ENCODE peak calls at places on chromosomes 1 and 21, in seven cellular contexts. R, A, X, T, F, Q and W are unnamed samples.

GRCh38 chr1:234782057-234782800 is 172.3 kb upstream of the IRF2BP2 start:
- DNase-seq in T (no peak), Q (no peak), R (no peak), X (no peak), F (no peak), A (no peak), W (peak)

GRCh38 chr1:119732465-119733168 is 20.9 kb downstream of the PHGDH start:
- DNase-seq in R (peak), X (no peak), A (no peak), T (no peak), F (no peak), Q (no peak), W (no peak)

GRCh38 chr1:185556551-185556950 is 177.6 kb upstream of the HMCN1 start:
- DNase-seq in A (peak), F (no peak), Q (no peak), X (no peak), R (no peak), T (no peak), W (peak)

GRCh38 chr1:21175324-21175669 is 1.4 kb downstream of the EIF4G3 start:
- DNase-seq in Q (peak), X (peak), R (peak), A (peak), F (no peak), T (no peak), W (peak)

GRCh38 chr1:95197616-95198252 is 36.3 kb upstream of the RWDD3 start:
- DNase-seq in F (no peak), X (no peak), A (peak), R (peak), Q (no peak), T (no peak), W (peak)

GRCh38 chr1:115654125-115654524 is 12.4 kb downstream of the VANGL1 start:
- DNase-seq in F (no peak), Q (no peak), R (no peak), A (no peak), T (no peak), X (no peak), W (no peak)

GRCh38 chr1:247360991-247361721 is 29.5 kb upstream of the ZNF496 start:
- DNase-seq in R (peak), A (peak), Q (peak), F (no peak), X (peak), T (no peak), W (no peak)

GRCh38 chr1:157142765-157143423 is 4.7 kb upstream of the ETV3 start:
- DNase-seq in Q (no peak), T (no peak), R (no peak), X (no peak), A (peak), F (no peak), W (no peak)

GRCh38 chr1:20486457-20487235 is 636 bp upstream of the CAMK2N1 start:
- DNase-seq in A (peak), Q (peak), X (peak), T (no peak), R (no peak), F (no peak), W (peak)

GRCh38 chr1:163035791-163036249 is 33.3 kb upstream of the RGS4 start:
- DNase-seq in X (no peak), T (no peak), R (peak), Q (no peak), F (no peak), A (peak), W (peak)

GRCh38 chr1:55063562-55063942 is 24.2 kb downstream of the PCSK9 start:
- DNase-seq in A (no peak), T (no peak), R (no peak), Q (no peak), X (no peak), F (no peak), W (no peak)

GRCh38 chr1:28577052-28577678 is 14.9 kb upstream of the RAB42 start:
- DNase-seq in R (no peak), T (no peak), F (no peak), A (peak), Q (no peak), X (no peak), W (no peak)

GRCh38 chr1:232226197-232226681 is 403.7 kb downstream of the SIPA1L2 start:
- DNase-seq in A (peak), R (peak), T (no peak), Q (no peak), X (no peak), F (peak), W (peak)

GRCh38 chr1:148386617-148387016 is 96.5 kb downstream of the PPIAL4G start:
- DNase-seq in X (no peak), T (no peak), F (no peak), R (peak), Q (no peak), A (no peak), W (no peak)

GRCh38 chr1:31811605-31812004 is 4.2 kb downstream of the SPOCD1 start:
- DNase-seq in A (peak), F (no peak), X (no peak), T (no peak), R (peak), Q (no peak), W (peak)

GRCh38 chr21:36320421-36321324 is 676 bp downstream of the MORC3 start:
- DNase-seq in X (peak), A (peak), T (peak), R (peak), Q (peak), F (peak), W (peak)

GRCh38 chr1:205018381-205018780 is 24.6 kb upstream of the CNTN2 start:
- DNase-seq in R (no peak), A (no peak), Q (no peak), X (no peak), T (no peak), F (no peak), W (no peak)

GRCh38 chr1:9809122-9809521 is 14.6 kb downstream of the CLSTN1 start:
- DNase-seq in F (no peak), A (no peak), Q (no peak), X (no peak), R (no peak), T (no peak), W (no peak)

GRCh38 chr1:221961532-221962292 is 219.8 kb upstream of the DUSP10 start:
- DNase-seq in R (peak), F (no peak), Q (no peak), A (peak), X (no peak), T (no peak), W (peak)

GRCh38 chr1:170402451-170403311 is 129.3 kb upstream of the GORAB start:
- DNase-seq in Q (no peak), F (no peak), X (no peak), R (no peak), A (peak), T (no peak), W (no peak)

GRCh38 chr1:229803601-229804217 is 177.7 kb downstream of the URB2 start:
- DNase-seq in F (no peak), Q (peak), X (no peak), R (no peak), T (no peak), A (no peak), W (no peak)

GRCh38 chr1:44282704-44283426 is 69.6 kb downstream of the DMAP1 start:
- DNase-seq in A (no peak), F (no peak), Q (no peak), T (no peak), X (no peak), R (no peak), W (no peak)

GRCh38 chr21:38984982-38985422 is 179.3 kb downstream of the ETS2 start:
- DNase-seq in F (no peak), X (no peak), R (peak), A (peak), T (no peak), Q (no peak), W (peak)

GRCh38 chr21:38986460-38987395 is 181.0 kb downstream of the ETS2 start:
- DNase-seq in A (no peak), X (no peak), T (no peak), Q (no peak), F (no peak), R (no peak), W (no peak)

GRCh38 chr21:38987551-38988210 is 182.0 kb downstream of the ETS2 start:
- DNase-seq in X (no peak), A (no peak), R (no peak), Q (no peak), F (no peak), T (no peak), W (no peak)

GRCh38 chr21:38984568-38984967 is 178.8 kb downstream of the ETS2 start:
- DNase-seq in T (no peak), X (no peak), Q (no peak), A (no peak), F (no peak), R (no peak), W (no peak)

DNA sequence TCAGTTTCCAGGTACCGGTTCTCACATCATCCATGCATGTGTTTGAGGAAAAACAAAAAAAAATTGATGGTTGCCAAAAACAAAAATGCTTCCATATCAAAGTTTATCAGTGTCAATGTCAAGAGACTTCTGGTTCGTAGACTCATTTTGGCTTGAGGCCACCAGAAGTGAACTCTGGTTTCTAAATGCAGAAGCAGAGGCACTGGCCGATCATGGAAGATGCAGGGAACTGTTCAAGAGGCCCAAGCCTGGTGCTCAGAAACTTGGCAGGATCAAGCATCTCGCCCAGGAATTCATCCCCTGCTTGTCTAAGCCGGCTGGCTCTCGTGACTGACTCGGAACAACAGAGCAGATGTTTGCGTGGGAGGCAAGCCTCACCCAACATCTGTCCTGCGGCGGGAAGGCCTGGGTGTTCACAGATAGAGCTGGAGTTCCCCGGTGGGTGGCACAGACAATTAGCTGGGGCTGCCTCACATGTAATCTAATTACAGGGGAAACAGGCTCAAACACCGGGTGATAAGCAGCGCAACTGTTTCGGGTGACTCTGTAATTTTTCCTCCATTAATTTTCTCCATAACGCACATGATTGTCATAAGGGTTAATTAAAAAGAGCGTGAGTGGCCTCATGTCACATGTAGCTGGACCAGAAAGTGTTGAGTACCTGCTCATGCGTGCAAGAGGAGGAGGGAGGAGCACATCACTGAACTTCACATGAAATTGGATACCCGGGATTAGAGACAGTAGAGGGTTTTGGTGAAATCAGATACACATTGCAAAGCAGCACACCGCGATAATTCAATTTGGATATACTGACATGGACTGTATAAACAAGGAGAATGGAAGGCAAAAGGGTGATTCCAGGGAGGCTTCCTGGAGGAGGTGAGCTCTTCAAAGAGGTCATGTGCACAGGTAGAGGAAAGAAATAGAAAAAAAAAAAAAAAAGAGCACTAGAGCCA is 180.0 kb downstream of the ETS2 start:
- DNase-seq in A (peak), T (peak), Q (peak), R (peak), X (peak), F (peak), W (peak)
- H3K4me3 ChIP-seq in A (no peak), T (peak), Q (no peak), R (no peak), X (peak), F (no peak), W (no peak)

GRCh38 chr1:178774263-178774662 is 49.2 kb downstream of the RALGPS2 start:
- DNase-seq in A (peak), F (no peak), X (no peak), Q (no peak), R (peak), T (no peak), W (peak)
- TF ChIP-seq CTCF in A (peak), F (peak), X (peak), Q (no peak), R (peak), T (peak), W (peak)

DNA sequence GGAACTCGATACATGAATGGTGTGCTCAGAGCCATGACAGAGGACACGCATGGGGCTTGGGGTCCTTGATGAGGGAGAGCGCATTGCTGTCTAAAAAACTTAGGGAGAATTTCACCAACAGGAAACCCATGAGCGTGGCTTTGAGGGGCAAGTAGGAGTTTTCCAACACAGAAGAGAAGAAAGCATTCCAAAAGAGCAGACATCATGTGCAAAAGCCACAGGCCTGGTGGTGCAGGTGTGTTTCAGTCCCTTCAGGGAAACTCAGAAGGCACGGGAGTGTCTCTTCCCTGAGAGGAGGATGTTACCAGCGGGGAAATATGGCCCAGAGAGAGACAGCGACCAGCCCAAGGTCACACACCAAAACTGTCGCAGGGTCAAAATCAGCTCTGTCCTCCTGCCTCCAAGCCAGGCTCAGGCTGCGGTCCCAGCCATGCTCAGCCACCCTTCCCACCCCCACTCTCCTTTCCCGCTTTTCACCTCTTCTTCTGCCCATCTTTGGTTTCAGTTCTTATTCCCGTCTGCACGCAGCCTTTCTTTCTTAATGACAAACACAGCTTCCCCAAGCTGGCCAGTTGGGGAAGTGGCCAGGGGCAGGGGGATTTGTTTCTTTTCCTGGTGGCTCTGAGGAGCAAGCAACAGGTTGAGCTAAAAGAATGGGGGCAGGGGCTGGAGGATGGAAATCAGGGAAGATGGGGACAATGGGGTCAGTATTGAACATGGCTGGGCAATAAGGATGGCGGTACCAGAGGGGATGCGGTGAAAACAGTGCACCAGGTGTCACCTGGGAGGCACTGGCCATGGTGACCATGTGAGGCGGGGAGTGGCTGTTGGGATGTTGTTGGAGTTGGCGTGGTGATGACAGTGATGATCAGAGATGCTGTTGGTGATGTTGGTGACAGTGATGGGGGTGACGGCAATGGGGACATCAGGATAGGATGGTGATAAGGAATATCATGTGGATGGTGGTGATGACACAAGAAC is 10.3 kb downstream of the LAPTM5 start:
- DNase-seq in Q (no peak), F (no peak), A (no peak), R (no peak), X (no peak), T (no peak), W (no peak)
- H3K4me3 ChIP-seq in Q (no peak), F (no peak), A (no peak), R (no peak), X (no peak), T (no peak), W (no peak)

GRCh38 chr21:29506214-29506613 is 207.5 kb downstream of the BACH1 start:
- DNase-seq in A (no peak), R (no peak), X (no peak), Q (no peak), T (no peak), F (no peak), W (no peak)
- TF ChIP-seq CTCF in A (no peak), R (no peak), X (no peak), Q (no peak), T (no peak), F (no peak), W (no peak)

DNA sequence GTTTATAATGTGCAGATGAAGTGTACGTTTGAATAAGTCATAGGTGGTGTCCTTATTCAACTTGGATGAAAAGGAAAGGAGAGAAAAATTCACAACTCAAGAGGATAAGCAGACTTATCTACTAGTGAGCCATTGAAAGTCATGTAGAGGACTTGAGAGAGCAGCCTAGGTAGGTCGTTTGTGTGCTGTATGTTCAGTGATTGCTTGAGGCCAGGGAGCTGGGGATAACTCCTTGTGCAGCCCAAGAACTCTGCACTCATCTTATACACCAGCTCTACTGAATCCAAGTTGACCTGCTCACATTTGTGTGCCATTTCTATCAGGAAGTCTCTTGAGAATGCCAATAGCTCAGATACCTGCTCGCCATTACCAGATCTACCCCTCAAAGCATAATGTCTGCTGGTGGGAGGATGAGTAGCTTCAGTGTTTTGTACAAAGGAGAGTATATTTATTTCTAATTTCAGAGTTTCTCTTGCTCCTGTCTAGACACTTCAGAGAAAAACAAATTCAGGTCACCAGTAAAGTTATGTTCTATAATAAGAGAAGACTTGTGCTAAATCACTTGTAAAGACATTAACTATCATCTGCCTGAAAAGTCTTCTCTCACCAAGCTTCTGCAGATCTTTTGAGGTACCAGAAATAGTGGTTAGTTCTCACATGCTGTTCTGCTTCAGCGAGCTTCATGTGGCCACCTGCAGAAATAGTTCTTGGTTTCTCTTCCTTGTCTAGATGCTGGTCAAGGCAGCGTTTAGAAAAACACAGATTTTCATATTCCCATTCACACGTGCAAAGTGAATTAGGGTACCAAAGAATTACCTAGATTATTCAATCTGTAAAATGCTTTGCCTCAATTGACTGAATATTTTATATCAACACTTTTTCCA is 10.8 kb downstream of the S1PR1 start:
- DNase-seq in X (no peak), T (no peak), F (no peak), R (no peak), A (no peak), Q (no peak), W (no peak)
- H3K4me3 ChIP-seq in X (no peak), T (no peak), F (no peak), R (no peak), A (no peak), Q (no peak), W (no peak)

GRCh38 chr1:116764466-116764896 is 10.3 kb downstream of the CD2 start:
- DNase-seq in R (no peak), F (no peak), X (no peak), A (no peak), Q (no peak), T (no peak), W (no peak)

GRCh38 chr1:116764906-116765862 is 11.0 kb downstream of the CD2 start:
- DNase-seq in X (no peak), Q (no peak), R (no peak), F (no peak), T (no peak), A (no peak), W (no peak)

GRCh38 chr1:116762781-116763115 is 8.5 kb downstream of the CD2 start:
- DNase-seq in F (no peak), T (no peak), R (no peak), Q (no peak), A (no peak), X (no peak), W (no peak)

GRCh38 chr1:116763116-116763786 is 9.0 kb downstream of the CD2 start:
- DNase-seq in R (peak), T (no peak), F (no peak), X (no peak), A (no peak), Q (no peak), W (peak)

DNA sequence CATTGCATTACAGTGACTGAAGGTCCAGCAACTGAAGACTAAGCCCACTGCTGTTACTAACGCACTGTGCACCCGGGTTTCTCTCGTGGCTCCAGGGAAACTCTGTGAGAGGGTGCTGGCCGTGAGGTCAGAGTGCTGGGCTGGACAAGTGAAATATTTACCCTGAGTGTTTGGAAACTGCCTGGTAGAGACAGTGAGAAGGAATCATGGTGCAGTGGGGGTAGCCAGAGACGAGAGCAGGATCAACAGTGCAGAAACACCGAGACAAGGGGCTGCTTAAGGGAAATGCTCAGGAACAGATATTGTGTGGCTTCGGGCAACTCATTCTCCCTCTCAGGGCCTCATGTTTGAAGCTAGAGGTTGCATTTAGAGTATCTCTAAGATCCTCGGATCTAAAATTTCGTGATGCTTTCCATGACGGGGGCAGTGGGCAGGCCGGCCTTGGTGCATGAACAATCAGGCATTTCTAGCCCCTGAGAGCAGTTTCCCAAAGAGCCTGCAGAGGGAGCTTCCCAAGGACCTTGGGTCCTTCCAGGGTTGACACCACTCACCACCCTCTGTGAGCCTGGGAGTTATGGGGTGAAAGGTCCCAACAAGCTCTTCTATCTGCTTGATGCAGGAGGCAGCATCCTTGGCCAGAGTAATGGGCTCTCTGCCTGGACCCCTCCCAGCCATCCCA is 9.7 kb downstream of the CD2 start:
- DNase-seq in T (no peak), Q (peak), X (no peak), F (no peak), A (no peak), R (no peak), W (no peak)
- TF ChIP-seq CTCF in T (no peak), Q (peak), X (peak), F (peak), A (peak), R (peak), W (peak)